ENCODE peak calls at places on chromosomes 16 and 17, in seven cellular contexts. G is fibroblast of the aortic adventitia, H is transverse colon, O is tibial artery, P is cardiac fibroblast, K is H1, L is esophagus squamous epithelium. F is an unnamed sample.

GRCh38 chr16:51875834-51876725 is 670.9 kb downstream of the TOX3 start:
- DNase-seq in G (no peak), H (no peak), O (no peak), P (no peak), K (no peak), L (no peak), F (no peak)

GRCh38 chr16:68987734-68988457 is 117.6 kb upstream of the HAS3 start:
- DNase-seq in G (no peak), H (no peak), O (no peak), P (no peak), K (no peak), L (no peak), F (no peak)

GRCh38 chr17:63419949-63420867 is 25.9 kb downstream of the CYB561 start:
- DNase-seq in G (no peak), H (no peak), O (no peak), P (no peak), K (no peak), L (no peak), F (no peak)

GRCh38 chr16:85612191-85612800 is 826 bp upstream of the GSE1 start:
- DNase-seq in G (peak), H (peak), O (peak), P (peak), K (peak), L (no peak), F (peak)

GRCh38 chr17:1197781-1198490 is 18.2 kb upstream of the ABR start:
- DNase-seq in G (no peak), H (peak), O (peak), P (peak), K (no peak), L (peak), F (no peak)

GRCh38 chr17:80253631-80254395 is 6.8 kb upstream of the RNF213 start:
- DNase-seq in G (no peak), H (no peak), O (peak), P (no peak), K (no peak), L (no peak), F (peak)

GRCh38 chr16:47258874-47259461 is 115.2 kb upstream of the NETO2 start:
- DNase-seq in G (peak), H (no peak), O (no peak), P (peak), K (no peak), L (no peak), F (no peak)

GRCh38 chr17:31754239-31754945 is 104.7 kb downstream of the COPRS start:
- DNase-seq in G (peak), H (no peak), O (no peak), P (peak), K (no peak), L (no peak), F (peak)

GRCh38 chr16:3675601-3676130 is 21.2 kb downstream of the DNASE1 start:
- DNase-seq in G (no peak), H (no peak), O (no peak), P (no peak), K (no peak), L (no peak), F (no peak)

GRCh38 chr17:53420035-53420641 is 402.6 kb upstream of the KIF2B start:
- DNase-seq in G (no peak), H (no peak), O (no peak), P (no peak), K (no peak), L (no peak), F (no peak)

GRCh38 chr17:35612924-35613521 is 25.9 kb downstream of the AP2B1 start:
- DNase-seq in G (peak), H (peak), O (peak), P (peak), K (peak), L (no peak), F (no peak)

GRCh38 chr17:40419559-40420331 is 2.0 kb upstream of the TOP2A start:
- DNase-seq in G (no peak), H (no peak), O (no peak), P (no peak), K (no peak), L (no peak), F (no peak)

GRCh38 chr16:57725976-57726375 is 9.6 kb upstream of the KATNB1 start:
- DNase-seq in G (no peak), H (no peak), O (no peak), P (no peak), K (no peak), L (no peak), F (no peak)

GRCh38 chr17:1940810-1941185 is 84.3 kb downstream of the RTN4RL1 start:
- DNase-seq in G (no peak), H (no peak), O (no peak), P (no peak), K (no peak), L (no peak), F (no peak)

GRCh38 chr17:6713918-6714271 is 726 bp upstream of the SLC13A5 start:
- DNase-seq in G (no peak), H (no peak), O (no peak), P (no peak), K (no peak), L (no peak), F (no peak)

GRCh38 chr17:45782889-45783592 is 1.1 kb upstream of the CRHR1 start:
- DNase-seq in G (no peak), H (no peak), O (no peak), P (no peak), K (peak), L (no peak), F (no peak)

GRCh38 chr17:65081439-65081838 is 24.9 kb upstream of the GNA13 start:
- DNase-seq in G (no peak), H (no peak), O (no peak), P (no peak), K (no peak), L (no peak), F (no peak)

GRCh38 chr17:32794533-32795246 is 82.2 kb downstream of the MYO1D start:
- DNase-seq in G (no peak), H (peak), O (no peak), P (no peak), K (no peak), L (no peak), F (no peak)

GRCh38 chr16:84965428-84966149 is 45.7 kb downstream of the ZDHHC7 start:
- DNase-seq in G (no peak), H (no peak), O (no peak), P (no peak), K (no peak), L (no peak), F (no peak)

GRCh38 chr17:82843904-82844640 is 4.2 kb upstream of the ZNF750 start:
- DNase-seq in G (no peak), H (no peak), O (peak), P (no peak), K (no peak), L (no peak), F (no peak)

GRCh38 chr17:76083536-76083935 is 4.6 kb downstream of the ZACN start:
- DNase-seq in G (no peak), H (no peak), O (no peak), P (no peak), K (no peak), L (no peak), F (no peak)

GRCh38 chr17:2212328-2212981 is 91.1 kb downstream of the SMG6 start:
- DNase-seq in G (peak), H (no peak), O (peak), P (peak), K (no peak), L (no peak), F (peak)

GRCh38 chr16:48676836-48677235 is 66.9 kb upstream of the N4BP1 start:
- DNase-seq in G (peak), H (no peak), O (no peak), P (peak), K (no peak), L (no peak), F (no peak)

GRCh38 chr17:36547776-36548175 is 3.1 kb downstream of the GGNBP2 start:
- DNase-seq in G (no peak), H (no peak), O (no peak), P (no peak), K (peak), L (no peak), F (no peak)

GRCh38 chr16:88088161-88088581 is 136.9 kb downstream of the BANP start:
- DNase-seq in G (peak), H (no peak), O (peak), P (peak), K (no peak), L (no peak), F (no peak)

GRCh38 chr16:27465483-27465879 is 63.5 kb downstream of the IL21R start:
- DNase-seq in G (no peak), H (no peak), O (no peak), P (no peak), K (no peak), L (no peak), F (no peak)

GRCh38 chr16:87068751-87069150 is 248.4 kb downstream of the C16orf95 start:
- DNase-seq in G (no peak), H (no peak), O (no peak), P (no peak), K (no peak), L (no peak), F (no peak)

GRCh38 chr16:86985656-86986030 is 331.5 kb downstream of the C16orf95 start:
- DNase-seq in G (no peak), H (no peak), O (no peak), P (no peak), K (no peak), L (no peak), F (no peak)

GRCh38 chr17:6455321-6455705 is 11.1 kb downstream of the PIMREG start:
- DNase-seq in G (no peak), H (peak), O (no peak), P (peak), K (peak), L (no peak), F (no peak)

GRCh38 chr17:45231481-45232116 is 9.9 kb downstream of the FMNL1 start:
- DNase-seq in G (no peak), H (peak), O (no peak), P (no peak), K (peak), L (no peak), F (no peak)

GRCh38 chr17:58755577-58756245 is at the start of gene PPM1E:
- DNase-seq in G (peak), H (peak), O (peak), P (peak), K (peak), L (no peak), F (no peak)

GRCh38 chr17:64336760-64337413 is 53.8 kb downstream of the PECAM1 start:
- DNase-seq in G (no peak), H (no peak), O (no peak), P (no peak), K (peak), L (no peak), F (no peak)

GRCh38 chr17:82281502-82282238 is 8.2 kb upstream of the CSNK1D start:
- DNase-seq in G (no peak), H (peak), O (no peak), P (peak), K (no peak), L (no peak), F (peak)

GRCh38 chr17:17921192-17922082 is 50.8 kb downstream of the TOM1L2 start:
- DNase-seq in G (peak), H (no peak), O (no peak), P (peak), K (peak), L (no peak), F (peak)
- H3K4me3 ChIP-seq in G (no peak), H (no peak), O (no peak), P (no peak), K (peak), L (no peak), F (no peak)

DNA sequence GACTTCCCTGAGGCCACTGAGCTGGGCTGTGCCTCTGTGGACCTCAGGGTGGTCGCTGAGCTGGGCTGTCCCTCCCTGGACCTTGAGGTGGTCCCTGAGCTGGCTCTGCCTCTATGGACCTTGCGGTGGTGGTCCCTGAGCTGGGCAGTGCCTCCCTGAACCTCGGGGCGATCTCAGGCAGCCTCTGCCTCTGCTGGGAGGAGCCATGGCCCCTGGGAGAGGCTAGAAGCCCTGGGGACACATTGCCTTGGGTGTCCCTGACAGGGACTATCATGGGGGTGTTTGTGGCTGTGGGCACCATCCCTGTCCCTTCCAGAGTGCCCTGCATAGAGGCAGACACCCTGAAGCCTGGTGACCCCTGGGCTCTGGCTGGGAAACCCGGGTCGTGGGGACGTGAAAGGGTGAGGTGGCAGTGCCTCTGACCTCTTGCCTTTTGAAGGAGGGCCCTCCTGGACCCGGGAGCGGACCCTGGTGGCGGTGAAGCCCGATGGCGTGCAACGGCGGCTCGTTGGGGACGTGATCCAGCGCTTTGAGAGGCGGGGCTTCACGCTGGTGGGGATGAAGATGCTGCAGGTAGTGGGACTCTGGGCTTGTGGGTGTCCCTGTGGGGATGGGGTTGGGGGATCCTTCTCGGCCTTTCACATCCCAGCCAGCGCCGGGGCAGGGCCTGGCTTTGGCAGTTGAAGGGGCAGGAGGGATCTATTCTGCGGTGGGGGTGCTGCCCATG is 1.7 kb downstream of the NME4 start:
- DNase-seq in G (no peak), H (no peak), O (no peak), P (no peak), K (peak), L (no peak), F (no peak)
- TF ChIP-seq CTCF in G (no peak), H (no peak), O (no peak), P (no peak), K (no peak), L (no peak), F (no peak)

DNA sequence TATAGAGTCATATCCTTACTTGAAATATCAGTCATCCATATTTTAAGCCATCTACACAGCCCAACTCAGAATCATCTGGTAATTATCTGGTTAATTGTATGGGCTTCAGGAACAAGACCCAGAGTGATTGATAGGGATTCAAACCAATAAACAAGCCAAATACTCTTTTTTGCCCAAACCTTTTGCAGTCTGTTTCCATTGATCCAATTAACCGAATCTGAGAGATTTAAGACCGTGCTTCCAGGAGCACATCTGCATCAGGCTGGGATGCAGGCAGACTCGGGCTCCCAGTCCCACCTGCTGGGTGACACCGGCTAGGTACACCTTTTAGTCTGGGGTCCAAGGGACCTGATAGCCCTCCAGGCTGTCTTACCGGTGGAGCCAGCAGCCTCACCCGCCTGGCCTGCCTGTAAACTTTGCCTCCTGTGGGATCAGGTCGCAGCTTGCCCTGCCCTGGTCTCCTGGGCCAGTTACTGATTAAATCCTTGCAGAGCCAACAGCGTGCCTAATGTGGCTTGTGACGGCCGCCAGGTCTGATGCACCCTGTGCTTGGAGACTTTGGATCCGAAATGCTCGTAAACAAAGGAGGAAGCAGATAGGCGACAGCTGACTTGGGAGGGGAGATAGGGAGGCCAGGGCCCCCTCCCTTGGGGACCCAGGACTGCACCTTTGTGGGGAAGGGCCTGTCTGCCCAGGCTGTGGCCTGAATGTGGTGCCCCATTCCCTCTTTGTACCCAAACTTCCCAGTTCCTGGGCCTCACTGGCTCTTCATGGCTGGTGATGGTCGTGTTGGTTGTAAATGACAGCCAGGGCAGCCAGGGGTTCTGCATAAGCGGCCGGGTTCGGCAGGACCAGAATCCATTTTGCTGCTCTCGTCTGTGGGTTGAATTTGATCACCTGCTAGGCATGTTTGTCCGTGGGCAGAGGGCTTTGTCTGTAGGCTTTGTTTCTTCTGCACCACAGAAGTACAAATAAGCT is 3.8 kb downstream of the CMIP start:
- DNase-seq in G (no peak), H (peak), O (no peak), P (no peak), K (no peak), L (no peak), F (no peak)
- H3K4me3 ChIP-seq in G (no peak), H (peak), O (no peak), P (no peak), K (no peak), L (peak), F (peak)

GRCh38 chr17:67376892-67377726 is at the start of gene PITPNC1:
- DNase-seq in G (peak), H (peak), O (peak), P (peak), K (peak), L (peak), F (no peak)
- TF ChIP-seq CTCF in G (peak), H (no peak), O (no peak), P (no peak), K (no peak), L (peak), F (no peak)

GRCh38 chr17:51124641-51125503 is 4.2 kb upstream of the SPAG9 start:
- DNase-seq in G (no peak), H (no peak), O (no peak), P (no peak), K (no peak), L (no peak), F (no peak)
- H3K4me3 ChIP-seq in G (no peak), H (no peak), O (no peak), P (no peak), K (no peak), L (no peak), F (no peak)

F was measured in epithelial cell of proximal tubule.